ENCODE peak calls at places on chromosomes 16 and 17, in eight cellular contexts. N is Panc1, X is dorsolateral prefrontal cortex, S is astrocyte of the spinal cord, B is adrenal gland, K is right atrium auricular region, W is AG10803, O is testis. Z is an unnamed sample.

GRCh38 chr17:82221341-82221902 is 7.4 kb upstream of the SLC16A3 start:
- DNase-seq in N (no peak), X (no peak), S (no peak), B (no peak), K (no peak), W (no peak), O (no peak), Z (no peak)

GRCh38 chr17:28398280-28398981 is 7.6 kb downstream of the SLC46A1 start:
- DNase-seq in N (no peak), X (no peak), S (no peak), B (peak; percentile 53), K (no peak), W (no peak), O (no peak), Z (no peak)

GRCh38 chr16:2195316-2196161 is 866 bp downstream of the CASKIN1 start:
- DNase-seq in N (no peak), X (no peak), S (no peak), B (no peak), K (no peak), W (no peak), O (no peak), Z (no peak)

GRCh38 chr17:29190039-29190438 is 9.8 kb upstream of the MYO18A start:
- DNase-seq in N (no peak), X (no peak), S (no peak), B (no peak), K (no peak), W (no peak), O (no peak), Z (no peak)

GRCh38 chr17:31439716-31440115 is 48.2 kb downstream of the RAB11FIP4 start:
- DNase-seq in N (no peak), X (no peak), S (no peak), B (no peak), K (no peak), W (no peak), O (no peak), Z (no peak)

GRCh38 chr16:68656771-68657170 is 11.7 kb downstream of the CDH3 start:
- DNase-seq in N (no peak), X (no peak), S (no peak), B (no peak), K (no peak), W (no peak), O (no peak), Z (no peak)

GRCh38 chr17:45942284-45942683 is 47.9 kb downstream of the MAPT start:
- DNase-seq in N (no peak), X (peak; percentile 97), S (no peak), B (peak; percentile 45), K (peak; percentile 75), W (peak; percentile 9), O (peak; percentile 22), Z (peak; percentile 6)

GRCh38 chr17:9451919-9452318 is 123.7 kb downstream of the STX8 start:
- DNase-seq in N (no peak), X (no peak), S (no peak), B (no peak), K (no peak), W (no peak), O (no peak), Z (no peak)

GRCh38 chr16:10557750-10558149 is 22.6 kb downstream of the EMP2 start:
- DNase-seq in N (no peak), X (no peak), S (no peak), B (no peak), K (no peak), W (no peak), O (no peak), Z (no peak)

GRCh38 chr16:70679653-70680494 is 6.0 kb downstream of the MTSS2 start:
- DNase-seq in N (no peak), X (no peak), S (no peak), B (no peak), K (no peak), W (no peak), O (no peak), Z (no peak)

GRCh38 chr17:58277107-58277506 is 3.6 kb downstream of the MPO start:
- DNase-seq in N (no peak), X (no peak), S (no peak), B (no peak), K (peak; percentile 21), W (peak; percentile 12), O (no peak), Z (no peak)

GRCh38 chr17:16258916-16259315 is 41.9 kb downstream of the PIGL start:
- DNase-seq in N (no peak), X (no peak), S (no peak), B (no peak), K (no peak), W (peak; percentile 70), O (no peak), Z (no peak)

GRCh38 chr17:53950207-53950857 is 127.6 kb downstream of the KIF2B start:
- DNase-seq in N (no peak), X (no peak), S (no peak), B (no peak), K (no peak), W (no peak), O (no peak), Z (no peak)

GRCh38 chr16:24539850-24540484 is 601 bp downstream of the RBBP6 start:
- DNase-seq in N (no peak), X (no peak), S (no peak), B (peak; percentile 69), K (no peak), W (peak; percentile 58), O (peak; percentile 40), Z (no peak)

GRCh38 chr17:7260601-7261376 is 1.5 kb downstream of the CLDN7 start:
- DNase-seq in N (no peak), X (no peak), S (no peak), B (peak; percentile 56), K (no peak), W (no peak), O (no peak), Z (no peak)

GRCh38 chr17:64278614-64279013 is 15.6 kb upstream of the TEX2 start:
- DNase-seq in N (no peak), X (no peak), S (no peak), B (no peak), K (no peak), W (peak; percentile 48), O (no peak), Z (no peak)

GRCh38 chr16:10509534-10510025 is 70.8 kb downstream of the EMP2 start:
- DNase-seq in N (peak; percentile 62), X (peak; percentile 65), S (peak; percentile 79), B (peak; percentile 69), K (no peak), W (peak; percentile 83), O (peak; percentile 81), Z (peak; percentile 74)

GRCh38 chr17:15210247-15210646 is 54.9 kb downstream of the PMP22 start:
- DNase-seq in N (no peak), X (no peak), S (no peak), B (no peak), K (no peak), W (no peak), O (no peak), Z (no peak)

GRCh38 chr17:15216481-15216880 is 48.6 kb downstream of the PMP22 start:
- DNase-seq in N (no peak), X (no peak), S (no peak), B (no peak), K (no peak), W (no peak), O (no peak), Z (no peak)

DNA sequence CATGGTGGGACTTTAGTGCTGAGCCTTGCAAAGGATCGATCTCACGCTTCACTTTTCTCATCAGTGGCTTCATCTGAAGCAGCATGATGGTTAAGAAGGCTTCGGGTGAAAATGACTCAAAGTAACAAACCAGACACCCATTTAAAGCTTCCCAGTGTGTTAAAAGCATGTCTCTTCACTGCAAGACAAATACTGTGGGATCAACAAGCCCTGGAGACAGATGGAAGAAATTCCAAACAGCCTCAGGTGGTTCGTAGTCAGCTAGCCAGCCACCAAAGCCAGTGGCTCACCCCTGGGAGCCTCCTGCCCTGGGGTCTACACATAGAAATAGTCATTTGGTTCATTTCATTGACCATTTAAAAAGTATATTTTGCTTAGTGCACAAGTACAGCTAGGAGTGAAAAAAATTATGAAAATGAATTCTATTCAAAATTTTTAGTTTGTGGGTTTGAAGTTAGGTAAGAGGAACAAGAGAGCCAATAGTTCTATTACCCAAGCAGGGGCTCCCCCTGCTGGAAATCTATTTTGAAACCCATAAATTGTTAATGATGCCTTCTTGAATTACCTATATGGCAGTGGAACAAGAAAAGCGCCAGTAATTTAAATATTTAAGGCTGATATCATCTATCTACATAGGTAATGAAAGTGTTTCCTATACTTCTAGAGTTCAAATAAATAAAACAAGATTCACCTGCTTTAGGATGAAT is 51.6 kb downstream of the PMP22 start:
- DNase-seq in N (no peak), X (no peak), S (peak; percentile 4), B (no peak), K (no peak), W (peak; percentile 41), O (no peak), Z (peak; percentile 15)
- TF ChIP-seq CTCF in N (peak; percentile 47), X (no peak), S (peak; percentile 27), B (no peak), K (no peak), W (peak; percentile 62), O (peak; percentile 18), Z (peak; percentile 78)

DNA sequence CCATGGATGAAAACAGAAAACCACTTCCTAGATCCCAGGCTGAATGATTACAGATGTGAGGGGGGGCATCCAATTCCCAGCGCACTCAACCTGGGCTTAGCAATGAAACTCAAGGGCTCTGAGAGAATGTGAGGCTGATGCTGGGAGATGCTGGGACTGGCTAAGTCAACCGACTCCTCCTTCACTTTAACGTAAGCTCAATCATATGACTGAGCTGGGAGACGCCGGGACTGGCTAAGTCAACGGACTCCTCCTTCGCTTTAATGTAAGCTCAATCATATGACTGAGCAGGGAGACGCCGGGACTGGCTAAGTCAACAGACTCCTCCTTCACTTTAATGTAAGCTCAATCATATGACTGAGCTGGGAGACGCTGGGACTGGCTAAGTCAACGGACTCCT is 179.5 kb downstream of the VPS53 start:
- DNase-seq in N (no peak), X (no peak), S (no peak), B (no peak), K (no peak), W (no peak), O (no peak), Z (no peak)
- TF ChIP-seq CTCF in N (no peak), X (no peak), S (no peak), B (no peak), K (no peak), W (no peak), O (no peak), Z (no peak)

GRCh38 chr17:34750004-34750403 is 170.6 kb downstream of the TMEM132E start:
- DNase-seq in N (no peak), X (no peak), S (no peak), B (no peak), K (no peak), W (no peak), O (no peak), Z (no peak)
- TF ChIP-seq CTCF in N (no peak), X (no peak), S (no peak), B (no peak), K (no peak), W (no peak), O (no peak), Z (no peak)

GRCh38 chr17:80112471-80113032 is 11.2 kb downstream of the GAA start:
- DNase-seq in N (no peak), X (no peak), S (no peak), B (no peak), K (no peak), W (no peak), O (no peak), Z (no peak)
- TF ChIP-seq CTCF in N (no peak), X (no peak), S (no peak), B (no peak), K (no peak), W (no peak), O (no peak), Z (no peak)

Z was measured in HFFc6.